ENCODE peak calls at places on chromosomes 3 and 15, in seven cellular contexts. D is fibroblast of lung; G is tibial artery; K is CD8-positive, alpha-beta T cell; Q is upper lobe of right lung; S is CD4-positive, alpha-beta memory T cell; Z is psoas muscle. H is an unnamed sample. For H3K4me1, H3K36me3 and H3K9me3, the result is how much of the 10 kb centered on the place peaks cover.

GRCh38 chr15:26516102-26516980 is 256.5 kb downstream of the GABRB3 start:
- DNase-seq in D (no peak), Q (no peak), S (no peak), K (no peak), Z (no peak), G (no peak), H (no peak)

GRCh38 chr3:167740961-167741587 is 5.6 kb downstream of the SERPINI1 start:
- DNase-seq in Q (no peak), S (peak), K (no peak), Z (no peak), D (peak), G (no peak), H (peak)

GRCh38 chr3:4935347-4935746 is 43.9 kb upstream of the BHLHE40 start:
- DNase-seq in S (no peak), G (no peak), Z (no peak), K (no peak), Q (no peak), D (no peak), H (no peak)

GRCh38 chr15:38049876-38050275 is 115.4 kb downstream of the TMCO5A start:
- DNase-seq in D (peak), S (no peak), Q (no peak), K (no peak), Z (no peak), G (no peak), H (no peak)

GRCh38 chr3:190016966-190017365 is 103.7 kb downstream of the P3H2 start:
- DNase-seq in Q (no peak), S (no peak), D (no peak), K (no peak), Z (no peak), G (no peak), H (no peak)

GRCh38 chr3:180888992-180889560 is 23.4 kb upstream of the FXR1 start:
- DNase-seq in Z (no peak), K (no peak), G (no peak), D (no peak), Q (no peak), S (no peak), H (no peak)

GRCh38 chr3:46944191-46944590 is 32.4 kb downstream of the CCDC12 start:
- DNase-seq in Z (no peak), D (no peak), Q (no peak), K (no peak), S (no peak), G (no peak), H (no peak)

GRCh38 chr3:37712918-37713819 is 148.5 kb upstream of the CTDSPL start:
- DNase-seq in Z (no peak), K (no peak), S (no peak), G (peak), Q (no peak), D (peak), H (no peak)

GRCh38 chr15:28892789-28893610 is 7.2 kb downstream of the APBA2 start:
- DNase-seq in S (no peak), Q (no peak), K (no peak), G (no peak), Z (no peak), D (peak), H (no peak)

GRCh38 chr3:71341721-71342120 is 241.8 kb downstream of the FOXP1 start:
- DNase-seq in G (no peak), K (no peak), Z (no peak), Q (no peak), S (no peak), D (peak), H (no peak)

GRCh38 chr15:57631386-57632110 is 39.8 kb downstream of the MYZAP start:
- DNase-seq in Z (no peak), S (no peak), K (no peak), G (no peak), D (no peak), Q (no peak), H (no peak)

GRCh38 chr3:134362670-134363380 is 11.4 kb downstream of the AMOTL2 start:
- DNase-seq in S (no peak), D (no peak), K (no peak), Q (peak), G (peak), Z (no peak), H (no peak)
- H3K4me1 ChIP-seq in S (under half), D (half or more), K (under half), Q (half or more), G (under half), Z (half or more), H (half or more)

GRCh38 chr15:72220678-72221077 is 10.3 kb downstream of the PKM start:
- DNase-seq in Q (no peak), S (no peak), G (no peak), Z (no peak), K (no peak), D (no peak), H (no peak)

GRCh38 chr15:72217216-72217615 is 13.8 kb downstream of the PKM start:
- DNase-seq in Z (no peak), K (no peak), Q (no peak), G (no peak), S (no peak), D (no peak), H (no peak)

GRCh38 chr15:72227720-72228119 is 3.3 kb downstream of the PKM start:
- DNase-seq in G (peak), D (peak), S (no peak), Z (no peak), K (no peak), Q (no peak), H (no peak)

GRCh38 chr15:72227192-72227586 is 3.8 kb downstream of the PKM start:
- DNase-seq in K (no peak), S (no peak), Z (peak), D (peak), G (peak), Q (no peak), H (peak)

DNA sequence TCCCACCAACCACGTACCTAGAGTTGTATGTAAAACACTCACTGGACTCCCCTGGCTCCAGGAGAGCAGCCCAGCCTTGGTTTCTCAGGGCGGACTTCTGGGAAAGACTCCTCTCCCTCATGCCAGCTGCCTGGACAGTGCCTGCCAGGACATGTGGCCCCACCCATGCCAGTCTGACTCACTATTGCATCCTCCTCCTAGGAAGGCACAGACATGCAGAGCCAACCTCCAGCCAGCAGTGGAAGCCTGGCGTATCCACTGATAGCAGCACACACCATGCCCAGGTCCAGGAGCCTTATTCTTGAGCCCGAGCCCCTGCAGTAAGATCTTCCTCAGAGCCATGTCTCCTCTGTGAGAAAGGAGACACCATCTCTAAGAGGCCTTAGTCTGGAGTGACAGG is 8.6 kb downstream of the PKM start:
- DNase-seq in K (no peak), Z (peak), D (peak), S (no peak), G (peak), Q (no peak), H (no peak)
- H3K36me3 ChIP-seq in K (under half), Z (under half), D (under half), S (under half), G (under half), Q (under half), H (half or more)

GRCh38 chr15:23504003-23504402 is 57.0 kb upstream of the GOLGA6L2 start:
- DNase-seq in D (no peak), G (no peak), K (no peak), Z (no peak), S (no peak), Q (no peak), H (no peak)
- H3K9me3 ChIP-seq in D (under half), G (under half), K (under half), Z (under half), S (under half), Q (under half), H (under half)

GRCh38 chr3:12970684-12971083 is 102.5 kb downstream of the IQSEC1 start:
- DNase-seq in S (no peak), K (no peak), G (no peak), D (no peak), Z (no peak), Q (no peak), H (no peak)
- H3K4me1 ChIP-seq in S (half or more), K (under half), G (under half), D (under half), Z (half or more), Q (under half), H (under half)

DNA sequence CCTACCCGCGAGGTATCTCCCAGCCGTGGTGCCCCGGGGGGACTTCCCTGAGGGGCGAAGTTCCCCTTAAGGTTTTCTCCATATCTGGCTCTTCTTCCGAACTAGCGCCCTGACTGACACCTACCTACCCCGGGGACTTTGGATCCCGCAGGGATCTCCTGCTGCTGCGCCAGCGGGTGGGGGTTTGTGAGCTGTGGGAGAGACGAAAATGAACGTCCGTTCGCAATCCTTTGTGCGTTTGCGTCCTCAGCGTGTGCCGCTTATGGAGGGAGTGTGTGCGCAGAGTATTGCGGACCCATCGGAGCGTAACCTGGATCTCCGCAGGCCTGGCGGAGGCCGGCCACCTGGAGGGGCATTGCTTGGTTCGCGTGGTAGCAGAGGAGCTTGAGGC is 558 bp downstream of the FBXO22 start:
- DNase-seq in S (no peak), G (no peak), K (no peak), Z (no peak), D (peak), Q (peak), H (peak)
- H3K36me3 ChIP-seq in S (under half), G (under half), K (under half), Z (under half), D (under half), Q (under half), H (under half)

GRCh38 chr3:176514297-176514696 is 683.0 kb downstream of the TBL1XR1 start:
- DNase-seq in S (no peak), Q (no peak), K (no peak), Z (no peak), D (peak), G (no peak), H (peak)
- H3K9me3 ChIP-seq in S (under half), Q (under half), K (under half), Z (under half), D (under half), G (under half), H (under half)

DNA sequence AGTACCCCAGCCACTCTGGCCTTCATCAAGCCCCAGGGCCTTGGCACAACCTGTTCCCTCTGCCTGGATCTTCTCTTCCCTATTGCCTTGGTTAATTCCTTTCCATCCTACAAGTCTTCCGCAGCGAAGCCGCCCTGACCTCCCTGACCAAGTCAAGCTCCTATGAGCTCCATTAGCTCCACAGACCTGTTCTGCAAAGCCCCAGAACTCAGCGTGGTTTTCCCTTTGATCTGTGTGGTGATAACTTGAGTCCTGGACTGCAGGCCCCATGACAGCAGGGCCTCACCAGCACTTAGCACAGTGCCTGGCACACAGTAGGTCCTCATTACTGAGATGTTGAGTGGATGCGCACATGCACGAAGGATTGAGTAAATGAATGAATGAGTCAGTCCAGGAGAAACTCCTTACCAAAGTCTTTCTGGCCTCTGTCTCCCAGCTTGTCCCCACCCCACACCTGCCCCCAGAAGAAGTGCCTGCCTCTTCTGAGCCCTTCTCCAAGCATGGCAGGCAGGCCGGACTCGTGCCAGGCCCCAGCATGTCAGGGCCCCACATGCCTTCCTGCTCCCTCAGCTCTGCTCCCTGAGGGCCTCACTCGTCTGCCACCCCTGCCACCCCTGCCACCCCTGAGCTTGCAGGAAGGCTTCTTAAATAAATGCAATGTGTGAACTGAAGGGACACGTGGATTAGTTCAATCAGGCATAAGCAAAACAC is 6.3 kb downstream of the ANPEP start:
- DNase-seq in Q (no peak), K (no peak), G (no peak), S (no peak), Z (no peak), D (no peak), H (no peak)
- H3K4me1 ChIP-seq in Q (under half), K (under half), G (under half), S (under half), Z (under half), D (under half), H (under half)

DNA sequence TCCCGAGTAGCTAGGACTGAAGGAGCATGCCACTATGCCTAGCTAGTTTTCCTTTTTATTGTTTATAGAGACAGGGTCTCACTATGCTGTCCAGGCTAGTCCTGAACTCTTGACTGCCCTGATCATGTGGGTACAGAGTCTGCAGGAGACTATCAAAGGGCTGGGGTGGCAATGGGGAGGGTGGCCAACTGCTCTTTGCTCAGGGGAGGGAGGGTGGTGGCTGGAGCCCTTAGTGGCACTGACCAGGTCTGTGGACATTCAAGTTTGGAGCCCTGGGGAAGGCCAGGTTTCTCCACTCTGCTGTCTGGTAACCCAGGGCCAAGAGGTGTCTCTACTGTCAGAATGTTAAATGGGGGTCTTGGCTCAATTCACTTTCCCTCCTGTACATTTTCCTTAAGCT is 122.0 kb downstream of the SEC22A start:
- DNase-seq in D (no peak), Q (no peak), K (no peak), S (no peak), Z (no peak), G (no peak), H (no peak)
- H3K36me3 ChIP-seq in D (under half), Q (under half), K (under half), S (under half), Z (under half), G (half or more), H (under half)

H was measured in A673.